ENCODE peak calls at places on chromosomes 13 and 19, in eight cellular contexts. E is adrenal gland; O is CD4-positive, alpha-beta T cell; N is AG04450; F is psoas muscle; J is effector memory CD4-positive, alpha-beta T cell; A is GM23338; C is right lobe of liver. S is an unnamed sample. For H3K27me3, the result is how much of the 10 kb centered on the place peaks cover.

GRCh38 chr19:15671891-15672579 is 852 bp upstream of the CYP4F12 start:
- DNase-seq in N (no peak), E (no peak), F (no peak), J (no peak), A (no peak), C (no peak), O (no peak), S (no peak)

GRCh38 chr13:93522486-93522885 is 295.9 kb downstream of the GPC6 start:
- DNase-seq in J (no peak), N (no peak), O (no peak), C (no peak), E (no peak), A (peak), F (no peak), S (no peak)

GRCh38 chr13:48210178-48210577 is 22.8 kb upstream of the ITM2B start:
- DNase-seq in F (no peak), O (no peak), A (no peak), E (no peak), C (no peak), J (no peak), N (peak), S (no peak)

GRCh38 chr13:111460548-111461444 is 140.4 kb downstream of the TEX29 start:
- DNase-seq in F (peak), A (peak), N (peak), C (no peak), E (no peak), J (no peak), O (no peak), S (peak)

GRCh38 chr19:4730740-4731171 is 7.1 kb upstream of the DPP9 start:
- DNase-seq in N (no peak), O (peak), F (no peak), J (peak), C (no peak), E (no peak), A (peak), S (peak)

GRCh38 chr13:73677041-73677589 is 457.1 kb downstream of the KLF12 start:
- DNase-seq in O (no peak), C (no peak), J (no peak), E (no peak), A (no peak), F (no peak), N (no peak), S (no peak)

GRCh38 chr19:29098863-29099481 is 114.0 kb downstream of the UQCRFS1 start:
- DNase-seq in E (peak), C (no peak), J (no peak), O (no peak), N (peak), F (peak), A (no peak), S (peak)

GRCh38 chr19:55226273-55226672 is 2.3 kb downstream of the TMEM86B start:
- DNase-seq in F (no peak), C (no peak), A (no peak), O (no peak), E (no peak), J (no peak), N (no peak), S (no peak)

GRCh38 chr19:10677796-10678195 is 23.4 kb upstream of the QTRT1 start:
- DNase-seq in F (no peak), E (no peak), C (peak), A (no peak), N (no peak), O (no peak), J (no peak), S (no peak)

GRCh38 chr19:5313307-5313706 is 27.3 kb downstream of the PTPRS start:
- DNase-seq in E (no peak), N (no peak), O (no peak), F (no peak), J (no peak), A (no peak), C (no peak), S (no peak)

GRCh38 chr13:29429496-29429895 is 166.0 kb downstream of the SLC7A1 start:
- DNase-seq in J (no peak), F (no peak), A (no peak), E (no peak), C (no peak), O (no peak), N (no peak), S (no peak)

GRCh38 chr19:4831351-4832340 is at the start of gene TICAM1:
- DNase-seq in E (peak), F (peak), A (peak), C (peak), O (peak), N (no peak), J (peak), S (peak)

GRCh38 chr19:39192846-39193245 is 3.9 kb upstream of the NCCRP1 start:
- DNase-seq in N (no peak), F (no peak), A (no peak), C (no peak), E (no peak), J (no peak), O (no peak), S (no peak)

GRCh38 chr13:80118099-80118498 is 222.8 kb downstream of the SPRY2 start:
- DNase-seq in N (no peak), J (no peak), F (no peak), A (no peak), O (no peak), E (no peak), C (no peak), S (no peak)

GRCh38 chr13:99960663-99961440 is 10.7 kb downstream of the ZIC5 start:
- DNase-seq in J (no peak), F (no peak), A (peak), C (no peak), E (no peak), O (no peak), N (no peak), S (no peak)

GRCh38 chr19:34274827-34275625 is 20.7 kb downstream of the GARRE1 start:
- DNase-seq in O (no peak), C (no peak), A (no peak), J (no peak), N (peak), E (no peak), F (no peak), S (no peak)

GRCh38 chr13:53201454-53202225 is 173.0 kb downstream of the OLFM4 start:
- DNase-seq in A (peak), E (no peak), C (peak), O (no peak), N (no peak), J (no peak), F (peak), S (peak)

GRCh38 chr13:44523176-44524017 is 52.7 kb downstream of the TSC22D1 start:
- DNase-seq in O (no peak), N (peak), A (peak), F (no peak), J (no peak), C (no peak), E (no peak), S (no peak)

GRCh38 chr13:98173431-98173921 is 3.6 kb downstream of the RNF113B start:
- DNase-seq in J (no peak), O (no peak), F (peak), A (peak), C (peak), E (no peak), N (peak), S (peak)

GRCh38 chr13:40508112-40508511 is 158.3 kb downstream of the FOXO1 start:
- DNase-seq in O (no peak), N (no peak), J (no peak), F (no peak), A (no peak), C (no peak), E (no peak), S (no peak)

GRCh38 chr19:11541238-11541637 is 2.6 kb downstream of the CNN1 start:
- DNase-seq in F (no peak), O (no peak), A (no peak), N (no peak), J (no peak), C (no peak), E (no peak), S (no peak)

GRCh38 chr13:33744589-33745369 is 73.2 kb upstream of the RFC3 start:
- DNase-seq in N (no peak), F (no peak), E (no peak), C (no peak), O (no peak), A (no peak), J (no peak), S (no peak)

GRCh38 chr13:113187263-113187669 is 21.2 kb downstream of the PCID2 start:
- DNase-seq in A (no peak), C (no peak), F (peak), E (peak), N (peak), J (peak), O (no peak), S (peak)

GRCh38 chr13:24116103-24116502 is 44.4 kb upstream of the SPATA13 start:
- DNase-seq in C (no peak), F (no peak), J (no peak), O (no peak), E (no peak), N (no peak), A (no peak), S (no peak)

GRCh38 chr19:29670255-29670654 is 5.0 kb downstream of the PLEKHF1 start:
- DNase-seq in J (no peak), A (no peak), N (no peak), C (no peak), O (no peak), E (no peak), F (no peak), S (no peak)

GRCh38 chr13:72556945-72557344 is 170.5 kb downstream of the MZT1 start:
- DNase-seq in N (no peak), C (no peak), O (no peak), A (no peak), F (no peak), E (no peak), J (no peak), S (no peak)

GRCh38 chr13:23087884-23088283 is 92.9 kb upstream of the SGCG start:
- DNase-seq in F (no peak), O (no peak), A (peak), N (no peak), J (no peak), E (no peak), C (no peak), S (no peak)

GRCh38 chr19:54232552-54232934 is 9.7 kb upstream of the LILRB3 start:
- DNase-seq in A (no peak), O (no peak), C (no peak), N (no peak), F (no peak), J (no peak), E (no peak), S (no peak)

GRCh38 chr13:111468037-111468959 is 147.9 kb downstream of the TEX29 start:
- DNase-seq in J (no peak), E (no peak), N (no peak), A (no peak), O (no peak), F (no peak), C (no peak), S (no peak)

GRCh38 chr13:93788456-93788855 is 561.8 kb downstream of the GPC6 start:
- DNase-seq in J (no peak), E (no peak), F (no peak), A (no peak), O (no peak), C (no peak), N (no peak), S (no peak)

GRCh38 chr19:23867895-23868294 is 46.8 kb upstream of the ZNF726 start:
- DNase-seq in J (no peak), O (no peak), A (peak), C (no peak), F (no peak), E (no peak), N (no peak), S (no peak)

GRCh38 chr13:71218960-71219359 is 648.0 kb downstream of the DACH1 start:
- DNase-seq in A (peak), O (no peak), C (no peak), E (no peak), N (no peak), F (no peak), J (no peak), S (no peak)

GRCh38 chr19:46571495-46571894 is 29.6 kb upstream of the CALM3 start:
- DNase-seq in O (no peak), F (no peak), N (no peak), E (no peak), J (no peak), A (peak), C (no peak), S (no peak)

GRCh38 chr19:32902448-32902847 is 32.9 kb upstream of the SLC7A9 start:
- DNase-seq in A (peak), J (no peak), F (no peak), E (no peak), N (no peak), C (no peak), O (no peak), S (peak)

GRCh38 chr19:34096020-34096915 is 76.0 kb upstream of the LSM14A start:
- DNase-seq in E (no peak), A (peak), N (peak), C (no peak), J (no peak), O (no peak), F (no peak), S (no peak)

GRCh38 chr13:63184693-63185092 is 1769.0 kb upstream of the PCDH20 start:
- DNase-seq in E (no peak), C (no peak), O (no peak), N (peak), J (no peak), A (peak), F (no peak), S (no peak)

GRCh38 chr19:30882411-30883005 is 466.7 kb downstream of the TSHZ3 start:
- DNase-seq in A (peak), J (no peak), E (no peak), O (no peak), C (no peak), N (no peak), F (no peak), S (no peak)

GRCh38 chr19:46481187-46481586 is 9.8 kb upstream of the PNMA8A start:
- DNase-seq in E (no peak), N (no peak), J (no peak), O (no peak), F (no peak), A (no peak), C (no peak), S (no peak)

DNA sequence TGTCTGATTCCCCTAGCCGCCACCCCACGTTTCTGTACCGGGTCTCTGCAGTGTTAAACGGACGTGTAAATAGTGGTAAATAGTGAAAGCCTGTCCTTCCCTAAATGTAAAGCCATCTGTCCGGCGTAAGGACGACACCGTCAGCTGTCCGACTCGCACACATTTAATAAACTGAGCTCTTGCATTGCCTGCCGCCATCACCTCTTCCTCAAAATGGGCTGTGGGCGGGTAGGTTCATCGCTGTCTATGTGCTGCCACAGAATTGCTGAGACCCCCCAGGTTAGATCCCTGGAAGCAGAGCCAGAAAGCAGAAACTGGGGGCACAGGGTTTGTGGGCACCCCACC is 6.0 kb downstream of the C19orf25 start:
- DNase-seq in E (no peak), C (no peak), J (no peak), O (no peak), F (no peak), N (no peak), A (no peak), S (no peak)
- H3K27me3 ChIP-seq in E (half or more), C (under half), J (under half), O (under half), F (half or more), N (under half), A (half or more), S (half or more)

DNA sequence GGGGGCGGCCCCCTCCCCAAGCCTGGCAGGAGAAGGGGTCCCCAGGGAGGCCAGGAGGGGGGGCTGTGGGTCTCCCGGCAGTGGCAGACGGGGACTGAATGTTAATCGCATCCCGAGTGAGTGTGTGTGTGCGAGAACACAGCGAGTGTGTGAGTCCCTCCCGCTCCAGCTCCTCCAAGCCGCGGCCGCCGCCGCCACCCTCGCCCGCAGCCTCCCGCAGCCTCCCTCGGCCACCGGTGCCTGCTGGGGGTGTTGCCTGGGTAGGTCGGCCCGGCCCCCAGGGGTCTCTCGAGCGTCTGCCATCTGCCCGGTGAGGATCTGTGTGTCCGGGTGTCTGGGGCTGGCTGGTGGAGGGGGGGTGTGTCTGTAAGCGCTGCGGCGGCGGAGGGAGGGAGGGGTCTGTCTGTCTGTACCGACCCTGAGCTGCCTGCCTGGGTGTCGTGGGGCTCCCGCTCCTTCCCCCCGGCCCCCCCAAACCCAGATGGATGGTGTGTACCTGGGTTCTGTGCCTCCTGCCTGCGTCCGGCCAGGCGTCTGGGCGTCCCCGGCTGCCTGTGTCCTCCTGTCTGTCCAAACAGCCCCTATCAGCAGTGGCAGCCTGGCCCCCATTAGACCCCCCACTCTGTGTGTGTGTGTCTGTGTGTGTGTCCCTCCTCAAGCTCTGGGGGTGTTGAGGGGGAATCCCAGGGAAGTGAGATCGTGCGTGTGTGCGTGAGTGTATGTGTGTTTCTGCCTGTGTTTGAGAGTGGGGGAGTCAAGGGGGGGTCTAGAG is at the start of gene GRIN2D:
- DNase-seq in O (no peak), C (no peak), A (peak), E (no peak), J (no peak), N (no peak), F (no peak), S (peak)
- H3K27me3 ChIP-seq in O (under half), C (under half), A (half or more), E (under half), J (under half), N (under half), F (half or more), S (half or more)

DNA sequence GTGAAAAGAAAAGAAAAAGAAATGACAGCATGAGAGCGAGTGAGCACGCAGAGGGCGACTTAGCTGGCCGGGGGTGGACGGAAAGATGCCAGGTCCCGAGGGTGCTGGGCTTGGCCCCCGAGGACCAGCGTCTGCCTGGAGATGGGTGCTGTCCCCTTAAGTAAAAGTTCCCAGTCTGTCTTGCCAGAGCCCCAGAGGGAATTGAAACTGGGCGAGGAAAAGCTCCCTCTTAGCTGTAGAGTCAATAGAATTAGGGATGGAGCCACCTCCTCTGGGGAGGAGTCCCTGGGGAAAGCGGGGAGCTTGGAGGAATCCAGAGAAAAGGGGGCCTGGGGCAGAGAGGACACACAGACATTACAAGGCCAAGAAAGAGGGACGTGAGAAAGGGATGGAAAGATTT is 13.3 kb downstream of the BCAM start:
- DNase-seq in A (no peak), C (no peak), N (no peak), E (no peak), F (no peak), O (no peak), J (no peak), S (no peak)
- H3K27me3 ChIP-seq in A (under half), C (under half), N (under half), E (under half), F (under half), O (under half), J (under half), S (under half)

GRCh38 chr13:91397595-91397994 is 826 bp upstream of the GPC5 start:
- DNase-seq in F (no peak), A (no peak), E (no peak), N (no peak), C (no peak), J (no peak), O (no peak), S (no peak)

GRCh38 chr13:91398413-91399188 is at the start of gene GPC5:
- DNase-seq in C (peak), A (peak), N (no peak), J (peak), E (peak), F (peak), O (peak), S (peak)

GRCh38 chr13:91401916-91402315 is 3.5 kb downstream of the GPC5 start:
- DNase-seq in F (no peak), J (no peak), N (no peak), A (no peak), C (no peak), O (no peak), E (no peak), S (no peak)

GRCh38 chr13:91399189-91400093 is 1.0 kb downstream of the GPC5 start:
- DNase-seq in C (no peak), O (no peak), F (peak), A (peak), J (no peak), E (no peak), N (no peak), S (no peak)

DNA sequence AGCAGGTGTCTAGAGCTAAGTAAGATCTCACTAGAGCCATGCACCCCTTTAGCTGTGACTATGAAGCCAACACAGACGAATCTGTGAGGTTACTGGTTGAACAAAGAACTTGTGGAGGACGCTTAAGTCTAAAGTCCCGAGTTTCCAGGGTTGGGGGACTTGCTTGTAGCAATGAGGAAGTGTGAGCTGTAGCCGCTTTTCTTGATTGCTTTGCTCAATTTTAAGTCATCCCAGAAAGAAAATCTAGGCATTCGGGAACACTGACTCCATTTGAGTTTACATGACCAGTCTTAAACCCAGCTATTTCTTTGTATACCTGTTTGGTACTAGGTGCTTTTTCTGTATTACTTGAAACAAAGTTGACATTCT is 1.7 kb downstream of the GPC5 start:
- DNase-seq in O (no peak), J (no peak), E (no peak), C (no peak), A (peak), N (no peak), F (no peak), S (no peak)
- H3K27me3 ChIP-seq in O (under half), J (under half), E (under half), C (under half), A (half or more), N (under half), F (under half), S (half or more)

GRCh38 chr19:7744199-7744786 is 3.0 kb downstream of the CD209 start:
- DNase-seq in E (no peak), C (no peak), A (no peak), J (no peak), O (no peak), F (no peak), N (no peak), S (no peak)
- H3K27me3 ChIP-seq in E (under half), C (under half), A (under half), J (under half), O (under half), F (under half), N (under half), S (under half)

GRCh38 chr19:19588546-19588945 is 29.9 kb downstream of the PBX4 start:
- DNase-seq in C (no peak), E (no peak), J (no peak), N (no peak), O (no peak), A (no peak), F (no peak), S (no peak)
- H3K27me3 ChIP-seq in C (under half), E (under half), J (under half), N (under half), O (under half), A (under half), F (under half), S (under half)